ENCODE peak calls at places on chromosome 10, in six cellular contexts. R, U, N, L, W and B are unnamed samples.

GRCh38 chr10:28171468-28172235 is 131.2 kb downstream of the MPP7 start:
- DNase-seq in W (no peak), L (no peak), U (peak), R (no peak), N (peak), B (no peak)

GRCh38 chr10:131147301-131147975 is 164.1 kb downstream of the TCERG1L start:
- DNase-seq in R (no peak), U (no peak), W (no peak), L (no peak), N (no peak), B (peak)

GRCh38 chr10:59611048-59611447 is 98.6 kb downstream of the SLC16A9 start:
- DNase-seq in W (no peak), U (no peak), R (no peak), L (no peak), N (no peak), B (no peak)

GRCh38 chr10:119131512-119132240 is 27.8 kb downstream of the DENND10 start:
- DNase-seq in L (no peak), R (no peak), W (no peak), N (peak), U (peak), B (no peak)

GRCh38 chr10:7205656-7206055 is 205.2 kb downstream of the SFMBT2 start:
- DNase-seq in W (no peak), N (no peak), L (no peak), R (no peak), U (no peak), B (no peak)

GRCh38 chr10:112227331-112227961 is 43.9 kb upstream of the GPAM start:
- DNase-seq in L (no peak), W (no peak), U (peak), N (peak), R (no peak), B (no peak)

GRCh38 chr10:109953745-109954144 is 30.4 kb upstream of the XPNPEP1 start:
- DNase-seq in R (no peak), L (no peak), N (peak), W (no peak), U (peak), B (no peak)

GRCh38 chr10:63206576-63206975 is 73.4 kb downstream of the NRBF2 start:
- DNase-seq in U (peak), N (no peak), R (peak), W (no peak), L (no peak), B (no peak)

GRCh38 chr10:125257521-125258105 is 97.2 kb upstream of the CTBP2 start:
- DNase-seq in W (no peak), L (no peak), R (peak), U (no peak), N (no peak), B (no peak)

GRCh38 chr10:110700947-110701617 is 56.9 kb downstream of the RBM20 start:
- DNase-seq in U (no peak), L (no peak), R (no peak), N (no peak), W (no peak), B (no peak)

GRCh38 chr10:5560142-5560843 is 35.5 kb downstream of the CALML3 start:
- DNase-seq in W (peak), U (no peak), R (no peak), N (no peak), L (no peak), B (no peak)

GRCh38 chr10:79155301-79156081 is 86.7 kb downstream of the ZMIZ1 start:
- DNase-seq in U (no peak), L (no peak), R (no peak), N (peak), W (no peak), B (no peak)

GRCh38 chr10:48651293-48651692 is 33.4 kb upstream of the WDFY4 start:
- DNase-seq in W (no peak), N (no peak), U (no peak), L (no peak), R (no peak), B (no peak)

GRCh38 chr10:3623746-3624145 is 161.3 kb downstream of the KLF6 start:
- DNase-seq in N (peak), U (peak), R (peak), L (no peak), W (peak), B (no peak)

GRCh38 chr10:108861181-108861754 is 1062.0 kb downstream of the XPNPEP1 start:
- DNase-seq in W (no peak), U (no peak), N (no peak), L (no peak), R (no peak), B (no peak)

GRCh38 chr10:71812016-71812912 is 38.8 kb downstream of the PSAP start:
- DNase-seq in U (peak), L (peak), W (peak), N (peak), R (peak), B (peak)

GRCh38 chr10:53135213-53135896 is 362.8 kb upstream of the MBL2 start:
- DNase-seq in R (no peak), N (no peak), W (no peak), U (no peak), L (no peak), B (no peak)

GRCh38 chr10:83023647-83024046 is 1115.7 kb upstream of the GHITM start:
- DNase-seq in N (no peak), L (no peak), U (no peak), R (no peak), W (no peak), B (no peak)

GRCh38 chr10:98106531-98106930 is 27.9 kb upstream of the R3HCC1L start:
- DNase-seq in W (no peak), U (no peak), L (no peak), R (no peak), N (peak), B (no peak)

GRCh38 chr10:35986756-35987467 is 344.8 kb upstream of the FZD8 start:
- DNase-seq in N (no peak), W (no peak), L (no peak), R (no peak), U (no peak), B (no peak)

GRCh38 chr10:111360260-111360925 is 283.6 kb downstream of the ADRA2A start:
- DNase-seq in R (peak), W (no peak), U (peak), N (peak), L (no peak), B (no peak)

GRCh38 chr10:31129261-31129660 is 97.6 kb upstream of the ZNF438 start:
- DNase-seq in L (no peak), W (peak), U (peak), N (peak), R (no peak), B (no peak)

GRCh38 chr10:97250952-97251351 is 41.5 kb downstream of the ARHGAP19 start:
- DNase-seq in N (no peak), L (no peak), U (no peak), R (no peak), W (no peak), B (no peak)

GRCh38 chr10:24526085-24526649 is 197.5 kb downstream of the ARHGAP21 start:
- DNase-seq in U (no peak), L (no peak), W (no peak), R (no peak), N (no peak), B (no peak)

GRCh38 chr10:99612167-99612831 is 7.9 kb downstream of the SLC25A28 start:
- DNase-seq in L (no peak), R (peak), U (peak), W (peak), N (peak), B (no peak)

GRCh38 chr10:32941357-32941756 is 16.7 kb downstream of the ITGB1 start:
- DNase-seq in L (no peak), R (no peak), U (peak), N (no peak), W (no peak), B (no peak)

GRCh38 chr10:29530112-29530976 is 104.4 kb downstream of the SVIL start:
- DNase-seq in U (no peak), W (no peak), R (no peak), L (no peak), N (no peak), B (no peak)

GRCh38 chr10:96043157-96043894 is at the start of gene CCNJ:
- DNase-seq in R (peak), U (peak), N (peak), L (peak), W (peak), B (peak)

GRCh38 chr10:38157270-38157685 is 63.1 kb downstream of the ZNF37A start:
- DNase-seq in N (no peak), W (no peak), R (no peak), L (no peak), U (no peak), B (no peak)

GRCh38 chr10:23156447-23157150 is 35.5 kb upstream of the PTF1A start:
- DNase-seq in U (no peak), W (no peak), N (no peak), L (no peak), R (no peak), B (no peak)

GRCh38 chr10:90775351-90776028 is 82.3 kb downstream of the HTR7 start:
- DNase-seq in U (peak), R (no peak), N (peak), L (no peak), W (peak), B (no peak)

GRCh38 chr10:19247843-19248242 is 199.2 kb downstream of the MALRD1 start:
- DNase-seq in L (no peak), R (no peak), U (no peak), N (no peak), W (no peak), B (no peak)

GRCh38 chr10:70672165-70672992 is at the start of gene ADAMTS14:
- DNase-seq in W (no peak), U (peak), N (peak), L (no peak), R (no peak), B (peak)

GRCh38 chr10:70672993-70673928 is 955 bp downstream of the ADAMTS14 start:
- DNase-seq in L (no peak), N (peak), R (no peak), U (peak), W (peak), B (no peak)

GRCh38 chr10:70669732-70670317 is 2.5 kb upstream of the ADAMTS14 start:
- DNase-seq in U (no peak), L (no peak), N (no peak), R (no peak), W (no peak), B (no peak)

GRCh38 chr10:70671229-70671588 is 1.1 kb upstream of the ADAMTS14 start:
- DNase-seq in R (no peak), L (no peak), W (no peak), U (no peak), N (no peak), B (no peak)

DNA sequence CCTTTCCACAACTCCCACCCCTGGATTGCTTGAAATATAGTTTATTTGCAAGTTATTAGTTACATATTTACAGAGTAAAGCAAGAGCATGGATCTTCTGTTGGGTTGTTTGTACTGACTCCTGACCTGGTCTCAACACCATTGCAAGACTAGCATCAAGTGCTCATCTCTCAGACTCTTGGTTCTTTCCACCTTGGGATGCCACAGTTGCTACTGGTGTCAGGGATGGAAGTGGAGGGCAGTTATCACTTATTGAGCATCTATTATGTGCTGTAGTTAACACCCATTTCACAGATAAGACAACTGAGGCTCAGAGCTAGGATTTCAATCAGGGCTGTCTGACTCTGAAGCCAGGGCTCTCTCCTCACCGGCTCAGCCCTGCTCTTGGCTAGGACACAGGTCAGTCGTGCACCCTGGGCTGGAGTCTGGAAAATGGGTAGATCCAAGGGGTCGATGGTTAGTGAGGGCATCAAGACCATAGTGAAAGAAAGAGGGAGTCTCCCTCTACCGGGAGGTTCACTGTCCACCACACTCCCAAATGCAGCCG is 614 bp upstream of the ADAMTS14 start:
- DNase-seq in R (no peak), W (no peak), N (no peak), L (no peak), U (no peak), B (no peak)
- H3K4me3 ChIP-seq in R (no peak), W (peak), N (peak), L (no peak), U (peak), B (peak)

GRCh38 chr10:132536241-132536963 is 1.2 kb upstream of the INPP5A start:
- DNase-seq in N (no peak), W (no peak), R (no peak), U (no peak), L (peak), B (peak)
- H3K4me3 ChIP-seq in N (peak), W (peak), R (peak), U (peak), L (peak), B (peak)

GRCh38 chr10:68090586-68090985 is 15.5 kb upstream of the HERC4 start:
- DNase-seq in R (no peak), N (no peak), U (no peak), W (no peak), L (no peak), B (no peak)

GRCh38 chr10:68088030-68088396 is 12.9 kb upstream of the HERC4 start:
- DNase-seq in R (no peak), L (no peak), N (no peak), W (no peak), U (no peak), B (no peak)

GRCh38 chr10:68087338-68088029 is 12.4 kb upstream of the HERC4 start:
- DNase-seq in L (no peak), R (no peak), N (peak), U (no peak), W (no peak), B (no peak)

GRCh38 chr10:68086910-68087309 is 11.8 kb upstream of the HERC4 start:
- DNase-seq in U (no peak), R (no peak), L (no peak), N (no peak), W (no peak), B (no peak)

GRCh38 chr10:68088744-68089143 is 13.7 kb upstream of the HERC4 start:
- DNase-seq in L (no peak), N (peak), W (no peak), U (peak), R (no peak), B (no peak)
- H3K4me3 ChIP-seq in L (no peak), N (no peak), W (no peak), U (no peak), R (no peak), B (no peak)

DNA sequence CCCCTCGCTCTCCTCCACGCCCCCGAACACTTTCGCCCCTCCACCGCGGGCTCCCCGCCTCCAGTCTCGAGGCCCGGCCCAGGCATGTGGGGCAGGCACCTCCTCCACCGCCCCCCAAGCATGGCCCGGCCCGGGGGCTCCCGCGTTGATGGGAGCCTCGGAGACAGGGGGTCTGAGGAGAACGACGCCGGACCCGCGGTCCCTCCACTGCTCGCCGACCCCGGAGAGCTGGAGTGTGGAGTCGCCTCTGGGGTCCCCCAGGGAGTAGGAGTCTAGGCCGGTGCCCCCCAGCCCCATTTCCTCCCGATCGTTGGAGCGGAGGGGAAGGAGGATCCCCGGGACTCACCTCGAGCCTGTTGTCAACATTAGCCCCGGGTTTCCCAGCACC is 206 bp downstream of the UPF2 start:
- DNase-seq in R (peak), W (no peak), U (peak), L (no peak), N (peak), B (peak)
- H3K4me3 ChIP-seq in R (peak), W (peak), U (peak), L (peak), N (peak), B (peak)

GRCh38 chr10:123995082-123995460 is 98.3 kb downstream of the CHST15 start:
- DNase-seq in R (no peak), L (no peak), U (no peak), N (peak), W (peak), B (peak)
- H3K4me3 ChIP-seq in R (no peak), L (peak), U (peak), N (peak), W (peak), B (peak)